ENCODE peak calls at places on chromosomes 11 and 22, in four cellular contexts. B is stimulated activated naive CD4-positive, alpha-beta T cell; J is glutamatergic neuron; T is CD8-positive, alpha-beta T cell. W is an unnamed sample.

GRCh38 chr11:122626266-122626665 is 29.3 kb upstream of the UBASH3B start:
- DNase-seq in B (no peak), J (no peak), T (no peak), W (no peak)

GRCh38 chr11:10134975-10135481 is 159.0 kb downstream of the SBF2 start:
- DNase-seq in B (no peak), J (no peak), T (no peak), W (no peak)

GRCh38 chr22:47328550-47329243 is 566.2 kb downstream of the TBC1D22A start:
- DNase-seq in B (no peak), J (no peak), T (no peak), W (no peak)

GRCh38 chr22:18076060-18076497 is 1.7 kb upstream of the PEX26 start:
- DNase-seq in B (peak), J (peak), T (peak), W (peak)

GRCh38 chr22:46956498-46957215 is 194.2 kb downstream of the TBC1D22A start:
- DNase-seq in B (no peak), J (no peak), T (no peak), W (no peak)

GRCh38 chr11:64970731-64971151 is 1.2 kb downstream of the MAJIN start:
- DNase-seq in B (no peak), J (no peak), T (peak), W (no peak)

GRCh38 chr11:125941606-125942275 is 4.1 kb upstream of the VSIG10L2 start:
- DNase-seq in B (no peak), J (peak), T (peak), W (peak)

GRCh38 chr11:82315093-82315492 is 418.6 kb downstream of the FAM181B start:
- DNase-seq in B (no peak), J (peak), T (no peak), W (no peak)

GRCh38 chr22:24105661-24106060 is 75.6 kb upstream of the SUSD2 start:
- DNase-seq in B (no peak), J (no peak), T (no peak), W (peak)

GRCh38 chr22:21868651-21869050 is 1.2 kb upstream of the MAPK1 start:
- DNase-seq in B (no peak), J (no peak), T (no peak), W (no peak)

GRCh38 chr11:15171956-15172355 is 57.2 kb downstream of the INSC start:
- DNase-seq in B (no peak), J (no peak), T (no peak), W (no peak)

GRCh38 chr22:28600546-28601143 is 79.0 kb downstream of the TTC28 start:
- DNase-seq in B (peak), J (no peak), T (no peak), W (peak)

GRCh38 chr11:80362578-80362977 is 921.7 kb upstream of the TENM4 start:
- DNase-seq in B (no peak), J (no peak), T (no peak), W (no peak)

GRCh38 chr11:44327730-44328691 is 18.1 kb upstream of the ALX4 start:
- DNase-seq in B (no peak), J (no peak), T (no peak), W (no peak)

GRCh38 chr11:215581-216037 is 8.1 kb downstream of the RIC8A start:
- DNase-seq in B (no peak), J (no peak), T (no peak), W (no peak)

GRCh38 chr11:2687223-2687530 is 12.6 kb downstream of the KCNQ1OT1 start:
- DNase-seq in B (no peak), J (no peak), T (no peak), W (no peak)

GRCh38 chr11:2904153-2905052 is 18.8 kb upstream of the CDKN1C start:
- DNase-seq in B (no peak), J (no peak), T (no peak), W (no peak)

GRCh38 chr11:80441821-80442220 is 1001.0 kb upstream of the TENM4 start:
- DNase-seq in B (no peak), J (no peak), T (no peak), W (no peak)

GRCh38 chr11:61270354-61271070 is 24.6 kb downstream of the VWCE start:
- DNase-seq in B (no peak), J (no peak), T (no peak), W (no peak)

GRCh38 chr11:96267490-96268010 is 75.4 kb downstream of the MAML2 start:
- DNase-seq in B (peak), J (no peak), T (peak), W (no peak)

GRCh38 chr22:25777870-25778269 is 35.9 kb downstream of the MYO18B start:
- DNase-seq in B (no peak), J (no peak), T (no peak), W (peak)

GRCh38 chr22:22854466-22854865 is 33.1 kb upstream of the IGLL5 start:
- DNase-seq in B (no peak), J (no peak), T (no peak), W (no peak)

GRCh38 chr22:49453816-49454215 is 373.9 kb downstream of the BRD1 start:
- DNase-seq in B (no peak), J (no peak), T (no peak), W (no peak)

GRCh38 chr22:21972293-21972779 is 10.3 kb downstream of the TOP3B start:
- DNase-seq in B (peak), J (peak), T (peak), W (no peak)

GRCh38 chr11:12559011-12559410 is 115.2 kb upstream of the TEAD1 start:
- DNase-seq in B (no peak), J (no peak), T (no peak), W (no peak)

GRCh38 chr11:1228183-1228821 is 5.4 kb downstream of the MUC5B start:
- DNase-seq in B (no peak), J (peak), T (no peak), W (no peak)

GRCh38 chr22:46308283-46308988 is 11.8 kb downstream of the GTSE1 start:
- DNase-seq in B (no peak), J (no peak), T (no peak), W (no peak)

GRCh38 chr11:77435972-77436371 is 37.9 kb downstream of the PAK1 start:
- DNase-seq in B (no peak), J (no peak), T (no peak), W (no peak)

W was measured in cerebellum.